ENCODE peak calls at places on chromosomes 3 and 15, in four cellular contexts. Y, H, G and K are unnamed samples.
A peak's percentile ranks its signal among the peaks of the same experiment; 100 is the strongest.

GRCh38 chr3:57484563-57484962 is 59.6 kb downstream of the DNAH12 start:
- DNase-seq in Y (no peak), H (no peak), G (no peak), K (no peak)

GRCh38 chr15:59284768-59285368 is 78.2 kb downstream of the LDHAL6B start:
- DNase-seq in Y (no peak), H (no peak), G (no peak), K (no peak)

GRCh38 chr3:7695067-7695466 is 806.6 kb upstream of the LMCD1 start:
- DNase-seq in Y (no peak), H (no peak), G (no peak), K (no peak)

GRCh38 chr15:80211976-80212375 is 40.0 kb downstream of the CTXND1 start:
- DNase-seq in Y (no peak), H (no peak), G (no peak), K (no peak)

GRCh38 chr3:105997800-105998526 is 129.2 kb upstream of the CBLB start:
- DNase-seq in Y (peak; percentile 94), H (no peak), G (no peak), K (no peak)

GRCh38 chr15:57356178-57356577 is 20.1 kb upstream of the CGNL1 start:
- DNase-seq in Y (no peak), H (no peak), G (no peak), K (no peak)

GRCh38 chr15:67184208-67184925 is 70.1 kb downstream of the AAGAB start:
- DNase-seq in Y (no peak), H (peak; percentile 6), G (peak; percentile 51), K (no peak)

GRCh38 chr15:56732135-56732880 is 1.0 kb downstream of the ZNF280D start:
- DNase-seq in Y (peak; percentile 59), H (no peak), G (no peak), K (peak; percentile 5)

GRCh38 chr3:134535186-134535974 is 49.5 kb downstream of the CEP63 start:
- DNase-seq in Y (no peak), H (no peak), G (no peak), K (no peak)

GRCh38 chr3:149898771-149899170 is 71.9 kb downstream of the PFN2 start:
- DNase-seq in Y (peak; percentile 68), H (no peak), G (no peak), K (no peak)

GRCh38 chr3:172746476-172746875 is 4.0 kb upstream of the ECT2 start:
- DNase-seq in Y (no peak), H (no peak), G (no peak), K (no peak)

GRCh38 chr15:67065531-67066005 is at the start of gene SMAD3:
- DNase-seq in Y (peak; percentile 92), H (peak; percentile 93), G (peak; percentile 96), K (peak; percentile 80)

GRCh38 chr3:100869787-100870186 is 123.4 kb downstream of the ABI3BP start:
- DNase-seq in Y (peak; percentile 94), H (no peak), G (no peak), K (no peak)

GRCh38 chr15:87667643-87668042 is 588.9 kb downstream of the NTRK3 start:
- DNase-seq in Y (no peak), H (no peak), G (no peak), K (no peak)

GRCh38 chr3:104367000-104367399 is 999.7 kb upstream of the ALCAM start:
- DNase-seq in Y (no peak), H (no peak), G (no peak), K (no peak)

GRCh38 chr3:127375151-127375937 is 87.5 kb upstream of the PRR20G start:
- DNase-seq in Y (no peak), H (no peak), G (no peak), K (no peak)

GRCh38 chr3:127535901-127536817 is 54.4 kb downstream of the TPRA1 start:
- DNase-seq in Y (no peak), H (no peak), G (no peak), K (peak; percentile 10)

GRCh38 chr3:5019411-5020261 is 40.4 kb downstream of the BHLHE40 start:
- DNase-seq in Y (peak; percentile 42), H (no peak), G (no peak), K (peak; percentile 88)

GRCh38 chr3:16496008-16496407 is 17.5 kb downstream of the RFTN1 start:
- DNase-seq in Y (no peak), H (no peak), G (no peak), K (no peak)

GRCh38 chr3:139944256-139944910 is 9.4 kb downstream of the CLSTN2 start:
- DNase-seq in Y (no peak), H (no peak), G (no peak), K (no peak)

GRCh38 chr3:84962460-84962859 is 3.7 kb downstream of the CADM2 start:
- DNase-seq in Y (no peak), H (no peak), G (no peak), K (no peak)

GRCh38 chr15:69410290-69410874 is 3.8 kb upstream of the KIF23 start:
- DNase-seq in Y (no peak), H (no peak), G (no peak), K (peak; percentile 65)

GRCh38 chr15:94412979-94413741 is 181.8 kb downstream of the MCTP2 start:
- DNase-seq in Y (peak; percentile 35), H (no peak), G (no peak), K (no peak)

GRCh38 chr3:65026151-65026550 is 338.4 kb upstream of the ADAMTS9 start:
- DNase-seq in Y (no peak), H (no peak), G (no peak), K (no peak)

GRCh38 chr3:136250862-136251460 is 821 bp downstream of the PCCB start:
- DNase-seq in Y (peak; percentile 63), H (peak; percentile 80), G (peak; percentile 85), K (peak; percentile 31)

GRCh38 chr3:23128655-23129054 is 74.5 kb upstream of the UBE2E2 start:
- DNase-seq in Y (no peak), H (no peak), G (no peak), K (no peak)

GRCh38 chr3:119427669-119428068 is 35.7 kb downstream of the TMEM39A start:
- DNase-seq in Y (peak; percentile 12), H (no peak), G (no peak), K (no peak)

GRCh38 chr3:48157950-48158376 is 30.3 kb downstream of the CDC25A start:
- DNase-seq in Y (peak; percentile 74), H (peak; percentile 43), G (peak; percentile 71), K (peak; percentile 66)
- TF ChIP-seq CTCF in Y (peak; percentile 84), H (peak; percentile 26), G (peak; percentile 61), K (peak; percentile 55)

GRCh38 chr15:39887832-39888231 is 32.2 kb downstream of the GPR176 start:
- DNase-seq in Y (peak; percentile 69), H (peak; percentile 16), G (no peak), K (peak; percentile 13)
- TF ChIP-seq CTCF in Y (peak; percentile 47), H (peak; percentile 11), G (peak; percentile 24), K (no peak)

GRCh38 chr3:108822167-108822897 is at the start of gene TRAT1:
- DNase-seq in Y (no peak), H (no peak), G (no peak), K (no peak)

GRCh38 chr3:108820586-108820985 is 2.0 kb upstream of the TRAT1 start:
- DNase-seq in Y (no peak), H (no peak), G (no peak), K (no peak)

DNA sequence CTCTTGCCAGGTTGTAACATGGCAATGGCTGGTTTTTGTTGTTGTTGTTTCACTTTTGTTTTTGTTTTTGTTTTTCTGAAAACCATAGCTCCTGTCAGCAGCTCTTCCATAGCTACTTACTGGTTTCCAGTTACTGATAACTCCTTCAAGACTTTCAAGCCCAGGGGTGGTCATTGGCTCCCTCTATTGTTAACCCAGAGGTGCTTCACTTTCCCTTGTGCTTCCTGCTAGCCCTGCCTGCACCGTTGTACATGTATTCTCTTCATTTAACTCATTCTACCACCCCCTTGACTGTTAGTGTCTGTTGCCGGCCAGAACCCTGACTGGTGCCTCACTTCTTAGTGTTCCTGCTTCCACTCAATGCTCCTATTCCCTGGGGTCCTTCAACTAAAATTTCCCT is 4.2 kb upstream of the TRAT1 start:
- DNase-seq in Y (peak; percentile 7), H (peak; percentile 23), G (no peak), K (peak; percentile 74)
- TF ChIP-seq CTCF in Y (peak; percentile 7), H (no peak), G (no peak), K (peak; percentile 78)

GRCh38 chr15:23467110-23467600 is 20.1 kb upstream of the GOLGA6L2 start:
- DNase-seq in Y (peak; percentile 53), H (no peak), G (no peak), K (no peak)
- TF ChIP-seq CTCF in Y (peak; percentile 40), H (no peak), G (peak; percentile 28), K (no peak)

GRCh38 chr3:176814252-176814651 is 383.0 kb downstream of the TBL1XR1 start:
- DNase-seq in Y (peak; percentile 35), H (peak; percentile 62), G (peak; percentile 59), K (peak; percentile 59)
- TF ChIP-seq CTCF in Y (peak; percentile 49), H (peak; percentile 42), G (peak; percentile 46), K (peak; percentile 63)

DNA sequence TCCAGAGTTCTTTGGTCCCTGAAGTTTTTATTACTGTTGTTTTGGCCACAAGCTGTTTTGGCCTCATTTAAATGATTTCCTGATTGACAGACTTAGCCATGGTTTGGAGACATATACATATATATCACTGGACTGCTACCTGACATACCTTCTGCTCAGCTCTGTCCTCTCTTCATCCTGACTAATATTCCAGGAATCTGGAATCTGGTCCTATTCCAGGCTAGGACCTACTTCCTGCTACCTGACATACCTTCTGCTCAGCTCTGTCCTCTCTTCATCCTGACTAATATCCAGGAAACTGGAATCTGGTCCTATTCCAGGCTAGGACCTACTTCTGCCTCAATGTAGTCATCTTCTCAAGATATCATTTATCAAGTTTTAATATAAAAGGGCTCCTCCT is 724.4 kb upstream of the ROBO1 start:
- DNase-seq in Y (no peak), H (no peak), G (no peak), K (no peak)
- TF ChIP-seq CTCF in Y (no peak), H (no peak), G (no peak), K (no peak)

GRCh38 chr3:87503901-87504498 is 227.6 kb upstream of the POU1F1 start:
- DNase-seq in Y (peak; percentile 64), H (peak; percentile 54), G (no peak), K (peak; percentile 20)
- TF ChIP-seq CTCF in Y (peak; percentile 58), H (peak; percentile 58), G (peak; percentile 21), K (peak; percentile 56)

GRCh38 chr3:146593776-146594175 is 11.4 kb downstream of the PLSCR5 start:
- DNase-seq in Y (no peak), H (no peak), G (no peak), K (no peak)
- TF ChIP-seq CTCF in Y (no peak), H (no peak), G (no peak), K (no peak)

DNA sequence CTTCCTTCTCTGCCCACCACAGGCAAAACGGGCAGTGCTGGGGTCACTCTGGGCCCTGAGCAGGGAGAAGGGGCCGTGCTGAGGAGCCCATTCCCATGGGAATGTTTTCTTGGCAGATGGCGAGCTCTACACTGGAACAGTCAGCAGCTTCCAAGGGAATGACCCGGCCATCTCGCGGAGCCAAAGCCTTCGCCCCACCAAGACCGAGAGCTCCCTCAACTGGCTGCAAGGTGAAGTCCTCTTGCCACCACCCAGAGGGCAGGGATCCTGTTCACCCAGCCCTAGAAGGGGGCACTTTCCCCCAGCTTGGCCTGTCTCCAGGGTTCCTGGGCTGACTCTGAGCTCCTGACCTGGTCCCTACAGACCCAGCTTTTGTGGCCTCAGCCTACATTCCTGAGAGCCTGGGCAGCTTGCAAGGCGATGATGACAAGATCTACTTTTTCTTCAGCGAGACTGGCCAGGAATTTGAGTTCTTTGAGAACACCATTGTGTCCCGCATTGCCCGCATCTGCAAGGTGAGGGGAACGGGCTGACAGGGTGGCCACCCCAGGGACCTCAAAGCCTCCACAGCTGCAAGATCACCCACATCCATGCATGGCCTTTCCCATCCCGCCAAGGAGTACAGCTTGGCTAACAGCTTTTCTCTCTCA is 12.4 kb downstream of the CIB1 start:
- DNase-seq in Y (peak; percentile 92), H (peak; percentile 85), G (peak; percentile 89), K (peak; percentile 47)
- TF ChIP-seq CTCF in Y (peak; percentile 94), H (peak; percentile 65), G (peak; percentile 81), K (peak; percentile 41)